ENCODE peak calls at places on chromosome 20, in seven cellular contexts. W, D, C, B, Z, A and V are unnamed samples.

GRCh38 chr20:1895674-1896496 is 678 bp downstream of the SIRPA start:
- DNase-seq in D (peak), A (peak), B (no peak), C (no peak), W (peak), Z (no peak), V (no peak)

GRCh38 chr20:9600562-9600961 is 86.2 kb downstream of the LAMP5 start:
- DNase-seq in Z (no peak), A (no peak), B (no peak), D (no peak), W (no peak), C (no peak), V (no peak)

GRCh38 chr20:14481863-14482262 is 144.5 kb upstream of the FLRT3 start:
- DNase-seq in Z (no peak), W (no peak), A (no peak), B (no peak), D (peak), C (peak), V (no peak)

GRCh38 chr20:9306521-9306920 is 207.9 kb upstream of the LAMP5 start:
- DNase-seq in C (peak), D (peak), W (no peak), A (no peak), Z (no peak), B (peak), V (no peak)

GRCh38 chr20:49385471-49385870 is 97.0 kb downstream of the KCNB1 start:
- DNase-seq in Z (no peak), B (peak), D (peak), C (no peak), W (no peak), A (no peak), V (no peak)

GRCh38 chr20:1870792-1871550 is 24.2 kb upstream of the SIRPA start:
- DNase-seq in B (no peak), W (no peak), D (no peak), C (no peak), Z (no peak), A (no peak), V (no peak)

GRCh38 chr20:23049201-23049932 is at the start of gene THBD:
- DNase-seq in B (no peak), D (peak), Z (peak), C (no peak), A (peak), W (peak), V (no peak)

GRCh38 chr20:2871111-2871465 is 2.2 kb upstream of the PTPRA start:
- DNase-seq in C (no peak), B (no peak), W (no peak), A (peak), D (peak), Z (no peak), V (no peak)

GRCh38 chr20:48847498-48848205 is 19.9 kb upstream of the PREX1 start:
- DNase-seq in C (no peak), A (no peak), W (no peak), Z (no peak), D (peak), B (no peak), V (no peak)

GRCh38 chr20:57667924-57668782 is 41.7 kb downstream of the PMEPA1 start:
- DNase-seq in D (no peak), W (peak), A (no peak), Z (peak), C (no peak), B (no peak), V (no peak)

GRCh38 chr20:21229163-21229562 is 74.0 kb upstream of the XRN2 start:
- DNase-seq in B (peak), C (no peak), D (peak), W (no peak), A (no peak), Z (no peak), V (no peak)

GRCh38 chr20:22499475-22500174 is 84.7 kb downstream of the FOXA2 start:
- DNase-seq in D (no peak), W (peak), C (no peak), B (no peak), Z (peak), A (no peak), V (no peak)

GRCh38 chr20:2333821-2334220 is 38.0 kb downstream of the TGM3 start:
- DNase-seq in D (no peak), W (no peak), Z (no peak), C (no peak), B (no peak), A (no peak), V (no peak)

GRCh38 chr20:14544688-14545087 is 207.3 kb upstream of the FLRT3 start:
- DNase-seq in B (no peak), Z (no peak), W (no peak), D (no peak), A (no peak), C (no peak), V (no peak)

GRCh38 chr20:9147553-9148024 is 78.7 kb downstream of the PLCB4 start:
- DNase-seq in A (no peak), B (peak), C (no peak), W (no peak), D (peak), Z (no peak), V (no peak)

GRCh38 chr20:10433014-10433622 is 904 bp downstream of the MKKS start:
- DNase-seq in W (peak), A (no peak), C (no peak), D (peak), Z (no peak), B (no peak), V (no peak)

GRCh38 chr20:32031007-32031958 is 20.8 kb upstream of the HCK start:
- DNase-seq in W (peak), C (peak), D (peak), A (peak), Z (peak), B (peak), V (no peak)

GRCh38 chr20:33372993-33373441 is 28.3 kb downstream of the CDK5RAP1 start:
- DNase-seq in A (no peak), B (no peak), W (no peak), C (peak), D (peak), Z (no peak), V (no peak)

GRCh38 chr20:37384683-37385174 is 38.8 kb downstream of the SRC start:
- DNase-seq in Z (peak), A (peak), W (peak), C (no peak), D (peak), B (peak), V (peak)

GRCh38 chr20:45066372-45066771 is 34.6 kb downstream of the KCNS1 start:
- DNase-seq in D (peak), A (no peak), W (no peak), C (no peak), Z (no peak), B (no peak), V (no peak)

GRCh38 chr20:10978713-10979112 is 304.9 kb upstream of the JAG1 start:
- DNase-seq in A (no peak), C (no peak), Z (no peak), W (no peak), D (no peak), B (no peak), V (no peak)

GRCh38 chr20:7195704-7196103 is 428.2 kb downstream of the BMP2 start:
- DNase-seq in Z (no peak), W (no peak), B (no peak), D (peak), C (no peak), A (no peak), V (no peak)

GRCh38 chr20:16415079-16415478 is 158.2 kb downstream of the KIF16B start:
- DNase-seq in B (no peak), W (no peak), Z (no peak), D (peak), C (no peak), A (no peak), V (no peak)

GRCh38 chr20:18188446-18188845 is 50.8 kb downstream of the KAT14 start:
- DNase-seq in W (no peak), Z (no peak), A (no peak), D (peak), B (no peak), C (peak), V (no peak)

GRCh38 chr20:8223096-8223870 is 91.2 kb downstream of the PLCB1 start:
- DNase-seq in C (peak), A (no peak), Z (no peak), B (peak), W (no peak), D (peak), V (no peak)

GRCh38 chr20:564195-564594 is 20.6 kb upstream of the CSNK2A1 start:
- DNase-seq in C (no peak), W (no peak), B (no peak), Z (no peak), A (no peak), D (no peak), V (no peak)

GRCh38 chr20:562232-562897 is 18.8 kb upstream of the CSNK2A1 start:
- DNase-seq in C (no peak), A (no peak), D (no peak), Z (no peak), B (no peak), W (no peak), V (no peak)

GRCh38 chr20:558117-558516 is 14.5 kb upstream of the CSNK2A1 start:
- DNase-seq in Z (no peak), C (no peak), B (no peak), D (no peak), W (no peak), A (no peak), V (no peak)

GRCh38 chr20:561437-562231 is 18.0 kb upstream of the CSNK2A1 start:
- DNase-seq in A (peak), Z (peak), C (no peak), W (peak), D (peak), B (peak), V (no peak)

GRCh38 chr20:560680-561079 is 17.1 kb upstream of the CSNK2A1 start:
- DNase-seq in A (no peak), C (no peak), Z (no peak), D (no peak), W (no peak), B (no peak), V (no peak)
- TF ChIP-seq CTCF in A (no peak), C (no peak), Z (no peak), D (no peak), W (no peak), B (peak), V (peak)

GRCh38 chr20:46139908-46140482 is 21.9 kb downstream of the CD40 start:
- DNase-seq in D (no peak), A (no peak), W (no peak), C (no peak), Z (no peak), B (no peak), V (no peak)

GRCh38 chr20:46137816-46138215 is 19.7 kb downstream of the CD40 start:
- DNase-seq in D (no peak), C (no peak), A (no peak), B (no peak), Z (no peak), W (no peak), V (no peak)

GRCh38 chr20:46142124-46142523 is 24.0 kb downstream of the CD40 start:
- DNase-seq in C (no peak), A (no peak), D (no peak), B (no peak), Z (no peak), W (no peak), V (no peak)

GRCh38 chr20:46135856-46136633 is 17.9 kb downstream of the CD40 start:
- DNase-seq in D (no peak), B (no peak), Z (no peak), W (no peak), A (no peak), C (no peak), V (no peak)

GRCh38 chr20:46139243-46139889 is 21.3 kb downstream of the CD40 start:
- DNase-seq in A (no peak), B (no peak), W (no peak), C (no peak), D (no peak), Z (no peak), V (no peak)
- TF ChIP-seq CTCF in A (no peak), B (no peak), W (no peak), C (no peak), D (no peak), Z (no peak), V (no peak)

GRCh38 chr20:51756653-51757052 is 11.5 kb downstream of the ATP9A start:
- DNase-seq in D (no peak), Z (no peak), W (no peak), B (no peak), C (no peak), A (no peak), V (no peak)
- TF ChIP-seq CTCF in D (no peak), Z (no peak), W (no peak), B (no peak), C (no peak), A (no peak), V (no peak)

GRCh38 chr20:62449951-62450815 is 22.8 kb upstream of the RBBP8NL start:
- DNase-seq in C (no peak), Z (peak), W (peak), A (no peak), B (no peak), D (no peak), V (no peak)
- TF ChIP-seq CTCF in C (no peak), Z (peak), W (peak), A (no peak), B (peak), D (no peak), V (peak)

DNA sequence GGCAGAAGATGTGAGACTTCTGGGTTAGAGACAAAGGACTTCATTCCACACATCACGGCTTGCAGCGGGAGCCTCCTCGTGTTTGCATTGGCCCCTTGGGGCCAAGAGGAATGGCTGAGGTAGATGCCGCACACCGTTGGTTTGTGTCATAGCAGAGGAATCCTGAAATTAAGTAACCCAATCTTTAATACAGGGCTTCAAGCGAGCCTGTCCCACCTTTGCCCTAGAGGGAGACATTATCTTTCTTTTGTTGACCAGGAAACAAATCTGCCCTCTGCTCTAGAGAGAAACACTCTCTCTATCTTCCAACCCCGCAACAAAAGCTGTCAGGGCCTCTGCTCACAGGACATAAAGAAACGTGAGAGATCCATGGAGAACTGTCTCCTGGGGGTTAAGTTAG is 277.6 kb upstream of the ZFP64 start:
- DNase-seq in C (no peak), W (no peak), D (no peak), Z (no peak), B (no peak), A (no peak), V (no peak)
- TF ChIP-seq CTCF in C (no peak), W (no peak), D (no peak), Z (no peak), B (no peak), A (no peak), V (no peak)